ENCODE peak calls at places on chromosomes 7 and 10, in seven cellular contexts. V is PC-3, Z is HCT116, R is MM.1S, O is hepatocyte, A is neural progenitor cell, S is GM23338. H is an unnamed sample.

GRCh38 chr7:157466473-157467261 is 129.9 kb downstream of the DNAJB6 start:
- DNase-seq in O (no peak), V (no peak), S (no peak), Z (no peak), A (peak; percentile 61), R (no peak), H (no peak)

GRCh38 chr7:44617225-44617885 is 10.9 kb downstream of the OGDH start:
- DNase-seq in Z (no peak), S (no peak), A (no peak), V (peak; percentile 51), R (no peak), O (peak; percentile 71), H (peak; percentile 92)

GRCh38 chr7:128841171-128841690 is 11.0 kb downstream of the FLNC start:
- DNase-seq in A (no peak), Z (no peak), S (no peak), V (no peak), R (no peak), O (no peak), H (no peak)

GRCh38 chr7:158112571-158113320 is 474.9 kb downstream of the PTPRN2 start:
- DNase-seq in V (no peak), Z (no peak), O (no peak), S (no peak), R (no peak), A (no peak), H (no peak)

GRCh38 chr7:20407585-20408466 is 77.1 kb downstream of the ITGB8 start:
- DNase-seq in A (peak; percentile 34), R (no peak), V (peak; percentile 84), O (no peak), S (no peak), Z (no peak), H (peak; percentile 72)

GRCh38 chr7:28483112-28483511 is 70.8 kb downstream of the CREB5 start:
- DNase-seq in R (no peak), Z (no peak), A (no peak), V (peak; percentile 10), O (no peak), S (peak; percentile 41), H (peak; percentile 76)

GRCh38 chr7:19709249-19709578 is 377 bp upstream of the POLR1F start:
- DNase-seq in Z (no peak), S (no peak), A (no peak), V (no peak), R (no peak), O (no peak), H (no peak)

GRCh38 chr7:46220066-46220630 is 299.1 kb upstream of the IGFBP3 start:
- DNase-seq in R (no peak), V (peak; percentile 88), Z (no peak), O (peak; percentile 64), A (no peak), S (no peak), H (peak; percentile 53)

GRCh38 chr7:103317009-103317408 is 19.8 kb downstream of the PMPCB start:
- DNase-seq in A (no peak), S (no peak), R (no peak), Z (no peak), O (no peak), V (no peak), H (no peak)

DNA sequence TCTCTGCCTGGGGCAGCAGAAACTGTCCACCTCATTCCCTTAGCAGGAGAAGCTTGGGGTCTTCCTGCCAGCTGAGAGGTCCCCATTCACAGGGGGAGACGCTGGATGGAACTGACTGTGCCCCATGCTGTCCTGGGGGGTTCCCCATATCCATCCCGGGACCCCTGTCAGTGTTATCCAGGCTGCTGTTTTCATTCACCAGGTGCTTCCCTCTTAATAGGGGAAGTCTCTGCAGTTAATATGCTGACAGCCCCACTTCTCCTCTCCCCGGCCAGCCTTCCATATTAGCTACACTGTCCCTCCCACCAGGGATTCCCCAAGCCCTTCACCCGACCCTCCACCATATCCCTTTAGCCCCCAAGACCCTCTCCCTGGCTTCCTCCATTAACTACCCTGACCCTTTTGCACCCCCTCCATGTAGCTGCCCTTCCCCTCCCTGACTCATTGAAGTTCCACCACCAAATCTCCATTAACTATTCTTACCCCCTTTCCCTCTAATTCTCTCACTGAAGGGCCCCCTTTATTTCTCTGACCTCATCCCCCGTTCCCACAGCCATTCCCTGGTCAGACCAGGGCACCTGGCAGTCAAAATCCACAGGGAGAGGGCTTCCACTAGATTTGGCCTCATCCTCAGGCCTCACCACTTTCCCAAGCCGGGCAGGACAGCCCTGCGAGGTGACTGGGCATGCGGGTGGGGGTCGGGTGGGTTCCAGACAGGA is 92.0 kb upstream of the PAX2 start:
- DNase-seq in Z (no peak), O (no peak), V (no peak), S (no peak), A (no peak), R (no peak), H (no peak)
- TF ChIP-seq EZH2 in Z (no peak), O (no peak), V (no peak), S (no peak), A (no peak), R (no peak), H (no peak)

GRCh38 chr10:92969151-92969550 is 91.4 kb upstream of the CYP26C1 start:
- DNase-seq in V (no peak), O (no peak), R (no peak), Z (no peak), A (no peak), S (no peak), H (peak; percentile 88)

GRCh38 chr10:92970301-92971070 is 90.1 kb upstream of the CYP26C1 start:
- DNase-seq in V (no peak), R (no peak), S (no peak), Z (no peak), O (no peak), A (no peak), H (peak; percentile 38)

GRCh38 chr10:92972066-92972870 is 88.3 kb upstream of the CYP26C1 start:
- DNase-seq in R (no peak), S (no peak), V (peak; percentile 79), Z (peak; percentile 78), A (no peak), O (peak; percentile 67), H (peak; percentile 85)
- TF ChIP-seq EZH2phosphoT487 in R (no peak), S (no peak), V (no peak), Z (no peak), A (no peak), O (no peak), H (no peak)

GRCh38 chr10:34838366-34838900 is 23.3 kb upstream of the PARD3 start:
- DNase-seq in S (no peak), O (no peak), A (no peak), V (no peak), Z (no peak), R (no peak), H (no peak)
- TF ChIP-seq EZH2 in S (no peak), O (no peak), A (no peak), V (no peak), Z (no peak), R (no peak), H (no peak)

DNA sequence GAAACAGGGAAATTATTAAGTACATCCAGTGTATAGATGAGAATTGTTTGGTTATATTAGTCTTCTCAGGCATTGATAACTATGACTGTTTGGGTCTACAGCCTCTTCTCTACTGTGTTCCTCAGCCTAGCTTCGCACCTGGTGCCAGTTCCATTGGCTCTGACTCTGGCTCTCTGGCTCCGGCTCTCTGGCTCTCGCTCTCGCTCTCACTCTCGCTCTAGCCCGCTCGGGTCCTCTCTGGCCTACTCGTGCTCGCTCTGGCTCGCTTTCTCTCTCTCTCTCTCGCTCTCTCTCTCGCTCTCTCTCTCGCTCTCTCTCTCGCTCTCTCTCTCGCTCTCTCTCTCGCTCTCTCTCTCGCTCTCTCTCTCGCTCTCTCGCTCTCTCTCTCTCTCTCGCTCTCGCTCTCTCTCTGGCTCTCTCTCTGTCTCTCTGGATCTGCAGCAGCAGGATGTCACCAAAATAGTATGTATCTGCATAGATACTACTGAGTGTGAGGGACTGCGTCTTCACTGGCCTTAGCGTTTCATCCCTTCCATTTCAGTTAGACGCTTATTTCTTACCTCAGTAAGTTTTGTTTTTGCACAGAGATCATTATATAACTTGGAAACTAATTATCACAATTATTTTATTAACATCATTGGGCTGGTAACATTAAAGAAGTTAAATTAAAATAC is 6.5 kb upstream of the SSBP1 start:
- DNase-seq in Z (no peak), O (no peak), R (no peak), A (no peak), S (no peak), V (no peak), H (no peak)
- TF ChIP-seq EZH2phosphoT487 in Z (no peak), O (no peak), R (no peak), A (no peak), S (no peak), V (no peak), H (no peak)

DNA sequence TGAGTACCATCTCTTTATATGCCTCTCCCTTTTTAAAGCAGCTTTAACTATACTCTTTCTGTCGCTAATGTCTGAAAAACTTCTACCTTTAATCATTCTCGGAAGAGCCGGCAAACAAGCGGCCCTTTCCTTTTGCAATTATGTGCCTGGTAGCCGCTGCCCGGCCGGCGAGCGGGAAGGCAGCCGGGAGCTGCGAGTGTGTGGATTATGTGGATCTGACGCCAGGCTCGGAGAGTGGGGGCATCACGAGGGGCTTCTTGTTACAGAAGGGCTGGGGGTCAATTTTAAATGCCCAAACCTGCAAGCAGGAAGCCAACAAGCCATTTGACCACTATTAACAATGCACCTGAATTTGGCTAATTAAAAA is 121.0 kb downstream of the BUB3 start:
- DNase-seq in S (no peak), O (no peak), V (no peak), A (no peak), R (no peak), Z (no peak), H (peak; percentile 13)
- TF ChIP-seq EZH2 in S (no peak), O (peak; percentile 44), V (no peak), A (no peak), R (no peak), Z (no peak), H (no peak)

GRCh38 chr10:7432884-7433726 is 22.3 kb upstream of the SFMBT2 start:
- DNase-seq in V (no peak), Z (no peak), O (peak; percentile 18), A (peak; percentile 54), R (no peak), S (peak; percentile 49), H (no peak)
- TF ChIP-seq EZH2phosphoT487 in V (no peak), Z (no peak), O (no peak), A (no peak), R (no peak), S (no peak), H (no peak)

H was measured in GM23248.